ENCODE peak calls at places on chromosomes 6 and 20, in five cellular contexts. One of them, this sample, is unnamed. For H3K4me1 and H3K9me3, the result is how much of the 10 kb centered on the place peaks cover.

GRCh38 chr6:112296122-112296521 is 41.8 kb upstream of the LAMA4 start:
- DNase-seq in psoas muscle: no peak
- DNase-seq in tibial artery: no peak
- DNase-seq in Panc1: peak
- DNase-seq in IMR-90: peak
- DNase-seq in this sample: no peak

GRCh38 chr20:17833036-17833674 is 133.4 kb downstream of the BANF2 start:
- DNase-seq in psoas muscle: no peak
- DNase-seq in Panc1: no peak
- DNase-seq in tibial artery: no peak
- DNase-seq in IMR-90: peak
- DNase-seq in this sample: no peak

GRCh38 chr6:158040051-158040803 is 58.6 kb downstream of the SYNJ2 start:
- DNase-seq in Panc1: peak
- DNase-seq in IMR-90: peak
- DNase-seq in psoas muscle: no peak
- DNase-seq in tibial artery: peak
- DNase-seq in this sample: no peak

GRCh38 chr6:111445786-111446395 is 37.1 kb downstream of the REV3L start:
- DNase-seq in psoas muscle: no peak
- DNase-seq in tibial artery: no peak
- DNase-seq in Panc1: no peak
- DNase-seq in IMR-90: no peak
- DNase-seq in this sample: no peak

GRCh38 chr6:142013875-142014495 is 118.7 kb upstream of the GJE1 start:
- DNase-seq in psoas muscle: no peak
- DNase-seq in IMR-90: no peak
- DNase-seq in Panc1: no peak
- DNase-seq in tibial artery: no peak
- DNase-seq in this sample: no peak

GRCh38 chr20:46317685-46318177 is 9.4 kb upstream of the CDH22 start:
- DNase-seq in tibial artery: no peak
- DNase-seq in IMR-90: no peak
- DNase-seq in psoas muscle: no peak
- DNase-seq in Panc1: no peak
- DNase-seq in this sample: no peak

GRCh38 chr6:128519132-128519930 is 1.1 kb downstream of the PTPRK start:
- DNase-seq in Panc1: no peak
- DNase-seq in tibial artery: peak
- DNase-seq in psoas muscle: peak
- DNase-seq in IMR-90: peak
- DNase-seq in this sample: peak

GRCh38 chr6:53986165-53986720 is 125.0 kb upstream of the MLIP start:
- DNase-seq in tibial artery: peak
- DNase-seq in Panc1: peak
- DNase-seq in psoas muscle: peak
- DNase-seq in IMR-90: peak
- DNase-seq in this sample: no peak

GRCh38 chr20:5349448-5349847 is 32.7 kb upstream of the PROKR2 start:
- DNase-seq in IMR-90: peak
- DNase-seq in tibial artery: no peak
- DNase-seq in Panc1: no peak
- DNase-seq in psoas muscle: no peak
- DNase-seq in this sample: no peak

GRCh38 chr6:11262231-11262630 is 29.8 kb upstream of the NEDD9 start:
- DNase-seq in Panc1: no peak
- DNase-seq in tibial artery: no peak
- DNase-seq in psoas muscle: no peak
- DNase-seq in IMR-90: no peak
- DNase-seq in this sample: no peak

GRCh38 chr6:170464080-170464479 is 89.0 kb downstream of the PSMB1 start:
- DNase-seq in psoas muscle: no peak
- DNase-seq in tibial artery: no peak
- DNase-seq in IMR-90: no peak
- DNase-seq in Panc1: no peak
- DNase-seq in this sample: no peak

GRCh38 chr6:134074151-134074712 is 21.8 kb upstream of the SLC2A12 start:
- DNase-seq in IMR-90: no peak
- DNase-seq in Panc1: no peak
- DNase-seq in psoas muscle: no peak
- DNase-seq in tibial artery: no peak
- DNase-seq in this sample: no peak

GRCh38 chr6:42135722-42136121 is 6.7 kb downstream of the C6orf132 start:
- DNase-seq in tibial artery: no peak
- DNase-seq in Panc1: no peak
- DNase-seq in psoas muscle: no peak
- DNase-seq in IMR-90: no peak
- DNase-seq in this sample: no peak

GRCh38 chr20:12068146-12068545 is 150.5 kb downstream of the BTBD3 start:
- DNase-seq in tibial artery: no peak
- DNase-seq in IMR-90: no peak
- DNase-seq in psoas muscle: no peak
- DNase-seq in Panc1: no peak
- DNase-seq in this sample: no peak

GRCh38 chr6:152295346-152295745 is 341.8 kb downstream of the SYNE1 start:
- DNase-seq in IMR-90: peak
- DNase-seq in tibial artery: peak
- DNase-seq in psoas muscle: no peak
- DNase-seq in Panc1: no peak
- DNase-seq in this sample: no peak

GRCh38 chr6:14105547-14105946 is 12.0 kb upstream of the CD83 start:
- DNase-seq in IMR-90: no peak
- DNase-seq in Panc1: no peak
- DNase-seq in tibial artery: no peak
- DNase-seq in psoas muscle: no peak
- DNase-seq in this sample: no peak
- H3K4me1 ChIP-seq in IMR-90: under half
- H3K4me1 ChIP-seq in Panc1: under half
- H3K4me1 ChIP-seq in tibial artery: under half
- H3K4me1 ChIP-seq in psoas muscle: under half
- H3K4me1 ChIP-seq in this sample: under half

GRCh38 chr6:168517742-168518347 is 76.9 kb downstream of the SMOC2 start:
- DNase-seq in psoas muscle: no peak
- DNase-seq in IMR-90: no peak
- DNase-seq in Panc1: no peak
- DNase-seq in tibial artery: no peak
- DNase-seq in this sample: no peak

GRCh38 chr6:168515376-168515775 is 74.4 kb downstream of the SMOC2 start:
- DNase-seq in IMR-90: no peak
- DNase-seq in psoas muscle: no peak
- DNase-seq in Panc1: no peak
- DNase-seq in tibial artery: no peak
- DNase-seq in this sample: no peak

GRCh38 chr6:168516941-168517741 is 76.2 kb downstream of the SMOC2 start:
- DNase-seq in IMR-90: no peak
- DNase-seq in psoas muscle: no peak
- DNase-seq in Panc1: no peak
- DNase-seq in tibial artery: no peak
- DNase-seq in this sample: no peak

GRCh38 chr6:168518348-168518745 is 77.4 kb downstream of the SMOC2 start:
- DNase-seq in tibial artery: no peak
- DNase-seq in IMR-90: no peak
- DNase-seq in psoas muscle: no peak
- DNase-seq in Panc1: no peak
- DNase-seq in this sample: no peak

DNA sequence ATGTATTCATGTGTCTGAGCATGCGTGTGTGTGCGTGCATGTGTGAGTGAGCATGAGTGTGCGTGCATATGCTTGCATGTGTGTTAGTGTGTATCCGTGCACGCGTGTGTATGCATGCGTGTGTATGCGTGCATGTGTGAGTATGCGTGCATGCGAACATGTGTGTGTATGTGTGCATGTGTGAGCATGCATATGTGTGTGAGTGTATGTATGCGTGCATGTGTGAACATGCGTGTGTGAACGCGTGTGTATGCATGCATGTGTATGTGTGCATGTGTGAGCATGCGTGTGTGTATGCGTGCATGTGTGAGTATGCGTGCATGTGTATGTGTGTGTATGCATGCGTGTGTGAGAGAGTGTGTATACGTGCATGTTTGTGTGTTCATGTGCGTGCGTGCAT is 77.9 kb downstream of the SMOC2 start:
- DNase-seq in tibial artery: no peak
- DNase-seq in psoas muscle: no peak
- DNase-seq in Panc1: no peak
- DNase-seq in IMR-90: no peak
- DNase-seq in this sample: no peak
- H3K9me3 ChIP-seq in tibial artery: under half
- H3K9me3 ChIP-seq in psoas muscle: under half
- H3K9me3 ChIP-seq in Panc1: under half
- H3K9me3 ChIP-seq in IMR-90: half or more
- H3K9me3 ChIP-seq in this sample: under half

GRCh38 chr20:57620999-57621398 is 773 bp upstream of the ZBP1 start:
- DNase-seq in IMR-90: no peak
- DNase-seq in psoas muscle: no peak
- DNase-seq in Panc1: no peak
- DNase-seq in tibial artery: no peak
- DNase-seq in this sample: no peak

GRCh38 chr20:57622579-57623381 is 2.6 kb upstream of the ZBP1 start:
- DNase-seq in psoas muscle: no peak
- DNase-seq in IMR-90: peak
- DNase-seq in Panc1: peak
- DNase-seq in tibial artery: no peak
- DNase-seq in this sample: peak

GRCh38 chr20:57621426-57622200 is 1.4 kb upstream of the ZBP1 start:
- DNase-seq in Panc1: no peak
- DNase-seq in psoas muscle: no peak
- DNase-seq in tibial artery: no peak
- DNase-seq in IMR-90: no peak
- DNase-seq in this sample: no peak

GRCh38 chr20:57620274-57620990 is at the start of gene ZBP1:
- DNase-seq in psoas muscle: no peak
- DNase-seq in tibial artery: no peak
- DNase-seq in IMR-90: no peak
- DNase-seq in Panc1: no peak
- DNase-seq in this sample: no peak

GRCh38 chr20:57622201-57622570 is 2.0 kb upstream of the ZBP1 start:
- DNase-seq in Panc1: no peak
- DNase-seq in IMR-90: no peak
- DNase-seq in tibial artery: no peak
- DNase-seq in psoas muscle: no peak
- DNase-seq in this sample: no peak
- H3K4me1 ChIP-seq in Panc1: under half
- H3K4me1 ChIP-seq in IMR-90: under half
- H3K4me1 ChIP-seq in tibial artery: under half
- H3K4me1 ChIP-seq in psoas muscle: under half
- H3K4me1 ChIP-seq in this sample: under half

GRCh38 chr6:166489301-166490155 is 97.0 kb downstream of the RAMACL start:
- DNase-seq in psoas muscle: no peak
- DNase-seq in Panc1: no peak
- DNase-seq in IMR-90: no peak
- DNase-seq in tibial artery: no peak
- DNase-seq in this sample: no peak
- H3K9me3 ChIP-seq in psoas muscle: under half
- H3K9me3 ChIP-seq in Panc1: under half
- H3K9me3 ChIP-seq in IMR-90: under half
- H3K9me3 ChIP-seq in tibial artery: under half
- H3K9me3 ChIP-seq in this sample: under half